ENCODE peak calls at places on chromosomes 7 and 10, in seven cellular contexts. D, Z, C, Y, H, X and Q are unnamed samples.

GRCh38 chr10:58241346-58241745 is 26.3 kb downstream of the IPMK start:
- DNase-seq in C (no peak), X (no peak), Y (no peak), H (no peak), Z (no peak), D (peak; percentile 64), Q (no peak)

GRCh38 chr10:101464082-101464481 is 110.1 kb downstream of the BTRC start:
- DNase-seq in H (no peak), Z (no peak), Y (no peak), D (no peak), X (peak; percentile 31), C (no peak), Q (no peak)

GRCh38 chr10:124053971-124054370 is 39.4 kb downstream of the CHST15 start:
- DNase-seq in D (no peak), X (no peak), Y (peak; percentile 91), C (no peak), H (no peak), Z (no peak), Q (no peak)

GRCh38 chr10:123427386-123427785 is 238.8 kb upstream of the GPR26 start:
- DNase-seq in Y (peak; percentile 47), D (peak; percentile 43), C (no peak), Z (no peak), X (no peak), H (no peak), Q (peak; percentile 20)

GRCh38 chr10:31605846-31606543 is 287.0 kb downstream of the ZEB1 start:
- DNase-seq in X (no peak), Z (no peak), D (no peak), Y (no peak), H (no peak), C (no peak), Q (no peak)

GRCh38 chr7:26034386-26034785 is 117.6 kb upstream of the NFE2L3 start:
- DNase-seq in C (no peak), X (no peak), D (no peak), Z (no peak), Y (peak; percentile 8), H (no peak), Q (no peak)

GRCh38 chr10:127880557-127880956 is 12.2 kb downstream of the CLRN3 start:
- DNase-seq in Z (peak; percentile 25), C (no peak), Y (no peak), D (no peak), H (peak; percentile 27), X (no peak), Q (no peak)

GRCh38 chr10:122140477-122140902 is 130.6 kb upstream of the BTBD16 start:
- DNase-seq in C (no peak), X (peak; percentile 50), D (peak; percentile 81), H (no peak), Y (peak; percentile 41), Z (no peak), Q (no peak)

GRCh38 chr7:158274404-158274811 is 313.2 kb downstream of the PTPRN2 start:
- DNase-seq in Y (no peak), Z (no peak), X (peak; percentile 71), D (no peak), H (no peak), C (no peak), Q (no peak)

GRCh38 chr10:58731276-58731675 is 218.6 kb downstream of the BICC1 start:
- DNase-seq in D (no peak), H (no peak), Z (no peak), X (no peak), Y (no peak), C (no peak), Q (no peak)

GRCh38 chr7:41733063-41733398 is 30.1 kb upstream of the INHBA start:
- DNase-seq in X (no peak), D (peak; percentile 37), Y (peak; percentile 44), H (no peak), Z (no peak), C (no peak), Q (no peak)

GRCh38 chr7:115728518-115728917 is 302.0 kb downstream of the TFEC start:
- DNase-seq in Y (no peak), C (peak; percentile 73), Z (no peak), X (no peak), D (no peak), H (no peak), Q (no peak)

GRCh38 chr10:91907914-91908357 is 1.4 kb downstream of the FGFBP3 start:
- DNase-seq in H (no peak), X (no peak), Y (no peak), C (peak; percentile 57), Z (no peak), D (peak; percentile 10), Q (peak; percentile 35)

GRCh38 chr10:3220853-3221252 is 48.3 kb upstream of the PITRM1 start:
- DNase-seq in D (peak; percentile 75), Z (no peak), C (no peak), H (no peak), X (no peak), Y (peak; percentile 53), Q (no peak)

GRCh38 chr7:133409421-133409820 is 156.5 kb downstream of the EXOC4 start:
- DNase-seq in Z (no peak), D (no peak), X (no peak), C (no peak), Y (no peak), H (no peak), Q (no peak)

GRCh38 chr7:133411402-133411801 is 158.5 kb downstream of the EXOC4 start:
- DNase-seq in Z (no peak), D (no peak), C (no peak), X (no peak), Y (no peak), H (no peak), Q (no peak)

GRCh38 chr7:133408212-133408611 is 155.3 kb downstream of the EXOC4 start:
- DNase-seq in Y (no peak), D (no peak), H (no peak), C (no peak), X (no peak), Z (no peak), Q (no peak)

GRCh38 chr7:133412942-133413341 is 160.1 kb downstream of the EXOC4 start:
- DNase-seq in Y (no peak), Z (no peak), D (no peak), H (no peak), C (no peak), X (no peak), Q (no peak)
- TF ChIP-seq EZH2phosphoT487 in Y (no peak), Z (no peak), D (no peak), H (no peak), C (no peak), X (no peak), Q (no peak)

DNA sequence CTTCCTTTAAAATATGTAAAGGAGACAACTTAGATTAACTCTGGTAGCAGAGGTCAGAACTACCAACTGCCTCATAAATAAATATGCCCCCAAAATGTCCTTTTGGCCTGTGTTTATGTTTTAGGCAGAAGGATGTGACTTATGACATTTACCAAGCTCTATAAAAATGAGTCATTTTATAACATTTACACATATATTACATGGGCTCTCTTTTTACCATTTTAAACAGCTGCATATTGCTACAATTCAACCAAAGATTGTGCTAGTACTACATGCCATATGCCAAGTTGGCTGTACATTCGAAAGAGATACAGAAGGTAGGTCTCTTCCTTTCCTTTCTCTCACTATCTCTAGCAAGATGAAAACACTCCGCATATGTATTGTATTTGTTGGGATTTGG is 12.3 kb downstream of the ABLIM1 start:
- DNase-seq in Z (no peak), D (no peak), H (no peak), C (no peak), Y (no peak), X (no peak), Q (no peak)
- TF ChIP-seq EZH2phosphoT487 in Z (no peak), D (no peak), H (no peak), C (no peak), Y (no peak), X (no peak), Q (no peak)

GRCh38 chr7:149322737-149323136 is 60.7 kb downstream of the ZNF783 start:
- DNase-seq in C (no peak), H (no peak), Z (no peak), X (no peak), Y (no peak), D (no peak), Q (no peak)
- TF ChIP-seq EZH2phosphoT487 in C (no peak), H (no peak), Z (no peak), X (no peak), Y (no peak), D (no peak), Q (no peak)

GRCh38 chr7:1867326-1867725 is 197.2 kb downstream of the ELFN1 start:
- DNase-seq in D (no peak), Z (no peak), Y (no peak), C (no peak), H (no peak), X (no peak), Q (no peak)

GRCh38 chr7:1865000-1865808 is 195.1 kb downstream of the ELFN1 start:
- DNase-seq in C (no peak), X (no peak), Y (no peak), Z (no peak), D (no peak), H (no peak), Q (no peak)

GRCh38 chr7:1864126-1864940 is 194.3 kb downstream of the ELFN1 start:
- DNase-seq in Z (no peak), X (no peak), H (no peak), D (no peak), Y (no peak), C (peak; percentile 79), Q (no peak)

GRCh38 chr7:1866601-1867000 is 196.5 kb downstream of the ELFN1 start:
- DNase-seq in H (no peak), Z (no peak), D (no peak), Y (no peak), C (no peak), X (no peak), Q (no peak)

GRCh38 chr7:1865809-1866255 is 195.8 kb downstream of the ELFN1 start:
- DNase-seq in Z (no peak), C (no peak), D (no peak), H (no peak), X (peak; percentile 86), Y (no peak), Q (no peak)
- TF ChIP-seq EZH2phosphoT487 in Z (no peak), C (no peak), D (no peak), H (no peak), X (no peak), Y (no peak), Q (no peak)

GRCh38 chr10:6669269-6669859 is 89.3 kb upstream of the PRKCQ start:
- DNase-seq in D (peak; percentile 68), H (peak; percentile 60), Y (peak; percentile 40), C (peak; percentile 41), X (peak; percentile 28), Z (peak; percentile 50), Q (peak; percentile 63)
- TF ChIP-seq EZH2phosphoT487 in D (no peak), H (no peak), Y (no peak), C (no peak), X (no peak), Z (no peak), Q (no peak)

GRCh38 chr7:32516551-32517082 is 21.3 kb downstream of the AVL9 start:
- DNase-seq in Z (no peak), X (no peak), C (no peak), D (peak; percentile 78), H (no peak), Y (no peak), Q (peak; percentile 22)
- TF ChIP-seq EZH2phosphoT487 in Z (no peak), X (no peak), C (no peak), D (no peak), H (no peak), Y (no peak), Q (no peak)

GRCh38 chr10:78313047-78313381 is 279.4 kb downstream of the RPS24 start:
- DNase-seq in Z (no peak), D (no peak), C (no peak), X (no peak), H (no peak), Y (no peak), Q (no peak)
- TF ChIP-seq EZH2phosphoT487 in Z (no peak), D (no peak), C (no peak), X (no peak), H (no peak), Y (no peak), Q (no peak)